ENCODE peak calls at places on chromosomes 16 and 17, in seven cellular contexts. One of them, this sample, is unnamed.

GRCh38 chr16:84751947-84752346 is 52.1 kb downstream of the USP10 start:
- DNase-seq in left lung: no peak
- DNase-seq in heart right ventricle: no peak
- DNase-seq in GM23248: peak; percentile 42
- DNase-seq in activated naive CD4-positive, alpha-beta T cell: no peak
- DNase-seq in NCI-H1436: no peak
- DNase-seq in stimulated activated CD4-positive, alpha-beta T cell treated with anti-CD3 and anti-CD28 coated beads, Interleukin-15, amount 100 ng/mL, for 1 hour: no peak
- DNase-seq in this sample: no peak

GRCh38 chr17:55420067-55420775 is 1.4 kb downstream of the MMD start:
- DNase-seq in NCI-H1436: no peak
- DNase-seq in activated naive CD4-positive, alpha-beta T cell: no peak
- DNase-seq in GM23248: no peak
- DNase-seq in stimulated activated CD4-positive, alpha-beta T cell treated with anti-CD3 and anti-CD28 coated beads, Interleukin-15, amount 100 ng/mL, for 1 hour: no peak
- DNase-seq in heart right ventricle: no peak
- DNase-seq in left lung: no peak
- DNase-seq in this sample: no peak

GRCh38 chr16:57147381-57148191 is 38.3 kb downstream of the PSME3IP1 start:
- DNase-seq in GM23248: peak; percentile 75
- DNase-seq in stimulated activated CD4-positive, alpha-beta T cell treated with anti-CD3 and anti-CD28 coated beads, Interleukin-15, amount 100 ng/mL, for 1 hour: no peak
- DNase-seq in left lung: peak; percentile 55
- DNase-seq in heart right ventricle: no peak
- DNase-seq in activated naive CD4-positive, alpha-beta T cell: no peak
- DNase-seq in NCI-H1436: no peak
- DNase-seq in this sample: no peak

GRCh38 chr17:81427446-81428120 is 32.3 kb downstream of the BAHCC1 start:
- DNase-seq in left lung: peak; percentile 89
- DNase-seq in GM23248: no peak
- DNase-seq in stimulated activated CD4-positive, alpha-beta T cell treated with anti-CD3 and anti-CD28 coated beads, Interleukin-15, amount 100 ng/mL, for 1 hour: no peak
- DNase-seq in heart right ventricle: peak; percentile 70
- DNase-seq in NCI-H1436: peak; percentile 61
- DNase-seq in activated naive CD4-positive, alpha-beta T cell: no peak
- DNase-seq in this sample: no peak

GRCh38 chr17:15498107-15498506 is 30.7 kb upstream of the CDRT4 start:
- DNase-seq in left lung: no peak
- DNase-seq in GM23248: peak; percentile 36
- DNase-seq in stimulated activated CD4-positive, alpha-beta T cell treated with anti-CD3 and anti-CD28 coated beads, Interleukin-15, amount 100 ng/mL, for 1 hour: no peak
- DNase-seq in NCI-H1436: no peak
- DNase-seq in activated naive CD4-positive, alpha-beta T cell: no peak
- DNase-seq in heart right ventricle: no peak
- DNase-seq in this sample: no peak

GRCh38 chr17:80005360-80006338 is 30.0 kb downstream of the TBC1D16 start:
- DNase-seq in NCI-H1436: peak; percentile 59
- DNase-seq in activated naive CD4-positive, alpha-beta T cell: no peak
- DNase-seq in left lung: peak; percentile 83
- DNase-seq in stimulated activated CD4-positive, alpha-beta T cell treated with anti-CD3 and anti-CD28 coated beads, Interleukin-15, amount 100 ng/mL, for 1 hour: no peak
- DNase-seq in heart right ventricle: peak; percentile 42
- DNase-seq in GM23248: peak; percentile 51
- DNase-seq in this sample: peak; percentile 75

GRCh38 chr17:41507315-41507880 is 2.0 kb upstream of the KRT13 start:
- DNase-seq in stimulated activated CD4-positive, alpha-beta T cell treated with anti-CD3 and anti-CD28 coated beads, Interleukin-15, amount 100 ng/mL, for 1 hour: no peak
- DNase-seq in NCI-H1436: no peak
- DNase-seq in heart right ventricle: no peak
- DNase-seq in activated naive CD4-positive, alpha-beta T cell: no peak
- DNase-seq in left lung: peak; percentile 40
- DNase-seq in GM23248: no peak
- DNase-seq in this sample: no peak

GRCh38 chr17:58998871-58999270 is 107.8 kb downstream of the TRIM37 start:
- DNase-seq in NCI-H1436: no peak
- DNase-seq in GM23248: no peak
- DNase-seq in left lung: no peak
- DNase-seq in heart right ventricle: no peak
- DNase-seq in activated naive CD4-positive, alpha-beta T cell: no peak
- DNase-seq in stimulated activated CD4-positive, alpha-beta T cell treated with anti-CD3 and anti-CD28 coated beads, Interleukin-15, amount 100 ng/mL, for 1 hour: no peak
- DNase-seq in this sample: no peak

GRCh38 chr17:68621065-68621464 is 19.9 kb upstream of the FAM20A start:
- DNase-seq in GM23248: peak; percentile 57
- DNase-seq in heart right ventricle: no peak
- DNase-seq in activated naive CD4-positive, alpha-beta T cell: no peak
- DNase-seq in NCI-H1436: no peak
- DNase-seq in left lung: no peak
- DNase-seq in stimulated activated CD4-positive, alpha-beta T cell treated with anti-CD3 and anti-CD28 coated beads, Interleukin-15, amount 100 ng/mL, for 1 hour: no peak
- DNase-seq in this sample: no peak

GRCh38 chr16:69048328-69049120 is 56.9 kb upstream of the HAS3 start:
- DNase-seq in GM23248: no peak
- DNase-seq in left lung: no peak
- DNase-seq in stimulated activated CD4-positive, alpha-beta T cell treated with anti-CD3 and anti-CD28 coated beads, Interleukin-15, amount 100 ng/mL, for 1 hour: no peak
- DNase-seq in activated naive CD4-positive, alpha-beta T cell: no peak
- DNase-seq in NCI-H1436: no peak
- DNase-seq in heart right ventricle: no peak
- DNase-seq in this sample: no peak

GRCh38 chr16:67707790-67708189 is 11.3 kb downstream of the GFOD2 start:
- DNase-seq in GM23248: no peak
- DNase-seq in stimulated activated CD4-positive, alpha-beta T cell treated with anti-CD3 and anti-CD28 coated beads, Interleukin-15, amount 100 ng/mL, for 1 hour: no peak
- DNase-seq in left lung: no peak
- DNase-seq in NCI-H1436: no peak
- DNase-seq in heart right ventricle: no peak
- DNase-seq in activated naive CD4-positive, alpha-beta T cell: no peak
- DNase-seq in this sample: no peak

GRCh38 chr16:4612474-4612931 is 2.2 kb downstream of the UBALD1 start:
- DNase-seq in activated naive CD4-positive, alpha-beta T cell: no peak
- DNase-seq in NCI-H1436: no peak
- DNase-seq in heart right ventricle: no peak
- DNase-seq in GM23248: peak; percentile 26
- DNase-seq in stimulated activated CD4-positive, alpha-beta T cell treated with anti-CD3 and anti-CD28 coated beads, Interleukin-15, amount 100 ng/mL, for 1 hour: no peak
- DNase-seq in left lung: no peak
- DNase-seq in this sample: no peak

This sample was measured in suprapubic skin.